ENCODE peak calls at places on chromosomes 12 and 14, in four cellular contexts. One of them, this sample, is unnamed.

GRCh38 chr12:48788852-48789775 is at the start of gene ADCY6:
- DNase-seq in esophagus squamous epithelium: no peak
- DNase-seq in aorta: peak; percentile 93
- DNase-seq in lung: peak; percentile 80
- DNase-seq in this sample: peak; percentile 84

GRCh38 chr14:85248881-85249635 is 280.9 kb upstream of the FLRT2 start:
- DNase-seq in esophagus squamous epithelium: no peak
- DNase-seq in lung: no peak
- DNase-seq in aorta: no peak
- DNase-seq in this sample: no peak

GRCh38 chr12:110937104-110937641 is 16.8 kb upstream of the MYL2 start:
- DNase-seq in esophagus squamous epithelium: no peak
- DNase-seq in aorta: peak; percentile 88
- DNase-seq in lung: peak; percentile 51
- DNase-seq in this sample: peak; percentile 62

GRCh38 chr12:124411291-124411878 is 116.5 kb downstream of the RFLNA start:
- DNase-seq in lung: no peak
- DNase-seq in esophagus squamous epithelium: no peak
- DNase-seq in aorta: peak; percentile 90
- DNase-seq in this sample: peak; percentile 92

GRCh38 chr12:98592825-98593322 is 612 bp upstream of the SLC25A3 start:
- DNase-seq in aorta: no peak
- DNase-seq in esophagus squamous epithelium: no peak
- DNase-seq in lung: no peak
- DNase-seq in this sample: no peak

GRCh38 chr12:107632246-107632645 is 53.4 kb upstream of the PWP1 start:
- DNase-seq in aorta: no peak
- DNase-seq in lung: no peak
- DNase-seq in esophagus squamous epithelium: no peak
- DNase-seq in this sample: no peak

GRCh38 chr14:69713127-69713800 is 53.7 kb upstream of the SRSF5 start:
- DNase-seq in lung: no peak
- DNase-seq in aorta: no peak
- DNase-seq in esophagus squamous epithelium: no peak
- DNase-seq in this sample: no peak

GRCh38 chr12:22321620-22322019 is 12.9 kb downstream of the ST8SIA1 start:
- DNase-seq in esophagus squamous epithelium: no peak
- DNase-seq in lung: no peak
- DNase-seq in aorta: no peak
- DNase-seq in this sample: no peak

GRCh38 chr12:94768398-94769039 is 118.2 kb upstream of the TMCC3 start:
- DNase-seq in lung: no peak
- DNase-seq in esophagus squamous epithelium: no peak
- DNase-seq in aorta: no peak
- DNase-seq in this sample: no peak

GRCh38 chr14:21768116-21768874 is 94.7 kb upstream of the OR4E1 start:
- DNase-seq in esophagus squamous epithelium: no peak
- DNase-seq in lung: no peak
- DNase-seq in aorta: no peak
- DNase-seq in this sample: no peak

GRCh38 chr14:100784523-100785337 is 41.2 kb upstream of the MEG3 start:
- DNase-seq in esophagus squamous epithelium: no peak
- DNase-seq in aorta: peak; percentile 53
- DNase-seq in lung: no peak
- DNase-seq in this sample: no peak

GRCh38 chr14:101862711-101863110 is 101.2 kb downstream of the PPP2R5C start:
- DNase-seq in lung: no peak
- DNase-seq in esophagus squamous epithelium: no peak
- DNase-seq in aorta: no peak
- DNase-seq in this sample: peak; percentile 38

GRCh38 chr12:102249073-102249854 is 51.6 kb upstream of the PMCH start:
- DNase-seq in esophagus squamous epithelium: no peak
- DNase-seq in lung: no peak
- DNase-seq in aorta: no peak
- DNase-seq in this sample: no peak

GRCh38 chr12:94147377-94147990 is 893 bp upstream of the PLXNC1 start:
- DNase-seq in esophagus squamous epithelium: no peak
- DNase-seq in lung: no peak
- DNase-seq in aorta: no peak
- DNase-seq in this sample: no peak

GRCh38 chr14:72690324-72690723 is 203.6 kb downstream of the DPF3 start:
- DNase-seq in lung: no peak
- DNase-seq in aorta: no peak
- DNase-seq in esophagus squamous epithelium: no peak
- DNase-seq in this sample: no peak

GRCh38 chr14:68042591-68043210 is 223.1 kb downstream of the RAD51B start:
- DNase-seq in lung: no peak
- DNase-seq in esophagus squamous epithelium: no peak
- DNase-seq in aorta: no peak
- DNase-seq in this sample: no peak

GRCh38 chr12:118307069-118307954 is 65.4 kb downstream of the TAOK3 start:
- DNase-seq in lung: no peak
- DNase-seq in aorta: no peak
- DNase-seq in esophagus squamous epithelium: no peak
- DNase-seq in this sample: no peak

GRCh38 chr14:76287063-76287462 is 88.9 kb upstream of the ESRRB start:
- DNase-seq in lung: no peak
- DNase-seq in esophagus squamous epithelium: no peak
- DNase-seq in aorta: no peak
- DNase-seq in this sample: no peak

GRCh38 chr12:96434107-96434506 is 33.9 kb upstream of the CDK17 start:
- DNase-seq in aorta: no peak
- DNase-seq in esophagus squamous epithelium: no peak
- DNase-seq in lung: no peak
- DNase-seq in this sample: no peak

GRCh38 chr14:63752449-63753169 is 24.7 kb upstream of the SGPP1 start:
- DNase-seq in lung: no peak
- DNase-seq in aorta: no peak
- DNase-seq in esophagus squamous epithelium: no peak
- DNase-seq in this sample: no peak

GRCh38 chr14:74488788-74489397 is 4.2 kb downstream of the NPC2 start:
- DNase-seq in lung: no peak
- DNase-seq in esophagus squamous epithelium: no peak
- DNase-seq in aorta: no peak
- DNase-seq in this sample: no peak

GRCh38 chr14:102159841-102160240 is 20.1 kb downstream of the WDR20 start:
- DNase-seq in lung: no peak
- DNase-seq in aorta: no peak
- DNase-seq in esophagus squamous epithelium: no peak
- DNase-seq in this sample: no peak

GRCh38 chr12:119788783-119789182 is 88.3 kb downstream of the CIT start:
- DNase-seq in aorta: no peak
- DNase-seq in esophagus squamous epithelium: no peak
- DNase-seq in lung: no peak
- DNase-seq in this sample: no peak

GRCh38 chr14:70905316-70905715 is 1.9 kb upstream of the PCNX1 start:
- DNase-seq in esophagus squamous epithelium: no peak
- DNase-seq in aorta: no peak
- DNase-seq in lung: no peak
- DNase-seq in this sample: peak; percentile 78

GRCh38 chr12:66453837-66454236 is 151.5 kb downstream of the HELB start:
- DNase-seq in aorta: no peak
- DNase-seq in lung: no peak
- DNase-seq in esophagus squamous epithelium: no peak
- DNase-seq in this sample: no peak

GRCh38 chr12:91182664-91183455 is at the start of gene DCN:
- DNase-seq in lung: no peak
- DNase-seq in aorta: no peak
- DNase-seq in esophagus squamous epithelium: no peak
- DNase-seq in this sample: no peak

GRCh38 chr12:91180162-91180561 is 2.5 kb downstream of the DCN start:
- DNase-seq in lung: no peak
- DNase-seq in esophagus squamous epithelium: no peak
- DNase-seq in aorta: no peak
- DNase-seq in this sample: no peak

GRCh38 chr12:91180577-91180976 is 2.0 kb downstream of the DCN start:
- DNase-seq in aorta: no peak
- DNase-seq in lung: no peak
- DNase-seq in esophagus squamous epithelium: no peak
- DNase-seq in this sample: no peak

GRCh38 chr12:91179315-91179714 is 3.3 kb downstream of the DCN start:
- DNase-seq in aorta: no peak
- DNase-seq in lung: no peak
- DNase-seq in esophagus squamous epithelium: no peak
- DNase-seq in this sample: no peak

DNA sequence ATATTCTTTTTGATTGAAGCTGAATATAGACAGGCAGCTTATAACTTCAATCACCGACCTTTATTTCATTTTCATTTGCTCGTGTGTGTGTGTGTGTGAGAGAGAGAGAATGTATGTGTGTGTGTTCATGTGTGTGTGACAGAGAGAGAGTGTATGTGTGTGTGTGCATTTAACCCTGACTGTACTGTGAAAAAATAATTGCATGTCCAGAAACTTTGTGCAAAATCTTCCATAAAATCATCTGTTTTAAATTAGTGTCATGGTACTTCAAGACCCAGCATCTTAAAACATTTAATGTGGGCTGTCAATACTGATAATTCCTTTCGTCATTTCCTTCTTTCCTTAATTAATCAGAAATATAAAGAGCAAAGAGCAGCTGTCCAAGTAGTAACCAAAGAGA is 1.6 kb downstream of the DCN start:
- DNase-seq in lung: no peak
- DNase-seq in esophagus squamous epithelium: no peak
- DNase-seq in aorta: no peak
- DNase-seq in this sample: no peak
- H3K4me3 ChIP-seq in lung: no peak overlapping the region
- H3K4me3 ChIP-seq in esophagus squamous epithelium: peak overlapping the region; percentile 5
- H3K4me3 ChIP-seq in aorta: no peak overlapping the region
- H3K4me3 ChIP-seq in this sample: peak overlapping the region; percentile 22

GRCh38 chr12:47750916-47751470 is 7.7 kb downstream of the RAPGEF3 start:
- DNase-seq in esophagus squamous epithelium: no peak
- DNase-seq in aorta: no peak
- DNase-seq in lung: no peak
- DNase-seq in this sample: no peak
- H3K4me1 ChIP-seq in esophagus squamous epithelium: peaks cover 47% of the 10 kb centered on the region
- H3K4me1 ChIP-seq in aorta: peaks cover 2% of the 10 kb centered on the region
- H3K4me1 ChIP-seq in lung: peaks cover 20% of the 10 kb centered on the region
- H3K4me1 ChIP-seq in this sample: no peaks in the 10 kb centered on the region

GRCh38 chr12:57940915-57941164 is 527 bp upstream of the ATP23 start:
- DNase-seq in esophagus squamous epithelium: no peak
- DNase-seq in aorta: no peak
- DNase-seq in lung: no peak
- DNase-seq in this sample: no peak
- H3K27ac ChIP-seq in esophagus squamous epithelium: peak overlapping the region; percentile 93
- H3K27ac ChIP-seq in aorta: peak overlapping the region; percentile 88
- H3K27ac ChIP-seq in lung: peak overlapping the region; percentile 98
- H3K27ac ChIP-seq in this sample: peak overlapping the region; percentile 85

GRCh38 chr12:70661762-70662161 is 24.5 kb upstream of the PTPRB start:
- DNase-seq in aorta: no peak
- DNase-seq in esophagus squamous epithelium: no peak
- DNase-seq in lung: no peak
- DNase-seq in this sample: no peak

GRCh38 chr12:70659077-70659606 is 21.9 kb upstream of the PTPRB start:
- DNase-seq in lung: no peak
- DNase-seq in aorta: no peak
- DNase-seq in esophagus squamous epithelium: no peak
- DNase-seq in this sample: no peak

GRCh38 chr12:70657621-70658286 is 20.5 kb upstream of the PTPRB start:
- DNase-seq in lung: no peak
- DNase-seq in esophagus squamous epithelium: no peak
- DNase-seq in aorta: no peak
- DNase-seq in this sample: no peak

GRCh38 chr12:70660620-70661219 is 23.5 kb upstream of the PTPRB start:
- DNase-seq in lung: no peak
- DNase-seq in aorta: no peak
- DNase-seq in esophagus squamous epithelium: no peak
- DNase-seq in this sample: no peak

GRCh38 chr12:70660002-70660604 is 22.9 kb upstream of the PTPRB start:
- DNase-seq in aorta: no peak
- DNase-seq in esophagus squamous epithelium: no peak
- DNase-seq in lung: no peak
- DNase-seq in this sample: no peak
- H3K4me3 ChIP-seq in aorta: no peak overlapping the region
- H3K4me3 ChIP-seq in esophagus squamous epithelium: no peak overlapping the region
- H3K4me3 ChIP-seq in lung: no peak overlapping the region
- H3K4me3 ChIP-seq in this sample: no peak overlapping the region

This sample was measured in right atrium auricular region.